ENCODE peak calls at places on chromosomes 12 and 14, in nine cellular contexts. L, C, J, F, D, V, I, W and R are unnamed samples.

GRCh38 chr12:24947541-24948451 is 1.1 kb downstream of the BCAT1 start:
- DNase-seq in L (no peak), C (no peak), J (no peak), F (no peak), D (no peak), V (no peak), I (no peak), W (no peak), R (peak; percentile 86)

GRCh38 chr12:47244730-47245285 is 165.0 kb upstream of the AMIGO2 start:
- DNase-seq in L (no peak), C (no peak), J (no peak), F (peak; percentile 85), D (no peak), V (no peak), I (no peak), W (no peak), R (no peak)

GRCh38 chr12:50325890-50326391 is 42.6 kb upstream of the LIMA1 start:
- DNase-seq in L (no peak), C (no peak), J (no peak), F (no peak), D (no peak), V (no peak), I (no peak), W (no peak), R (no peak)

GRCh38 chr12:50085615-50085928 is 430 bp downstream of the SMARCD1 start:
- DNase-seq in L (no peak), C (no peak), J (no peak), F (no peak), D (no peak), V (no peak), I (no peak), W (no peak), R (peak; percentile 47)

GRCh38 chr12:62604856-62605255 is 138.2 kb downstream of the MON2 start:
- DNase-seq in L (no peak), C (no peak), J (no peak), F (no peak), D (no peak), V (no peak), I (no peak), W (no peak), R (peak; percentile 47)

GRCh38 chr12:52442600-52443061 is 8.5 kb upstream of the KRT75 start:
- DNase-seq in L (peak; percentile 83), C (no peak), J (no peak), F (peak; percentile 58), D (peak; percentile 78), V (no peak), I (no peak), W (no peak), R (no peak)

GRCh38 chr14:101823511-101824120 is 62.1 kb downstream of the PPP2R5C start:
- DNase-seq in L (no peak), C (no peak), J (peak; percentile 41), F (no peak), D (peak; percentile 31), V (no peak), I (no peak), W (no peak), R (no peak)

GRCh38 chr12:107704056-107704455 is 18.5 kb downstream of the PWP1 start:
- DNase-seq in L (no peak), C (no peak), J (no peak), F (no peak), D (no peak), V (no peak), I (no peak), W (no peak), R (no peak)